ENCODE peak calls at places on chromosomes 4 and X, in four cellular contexts. K is foreskin melanocyte, S is fibroblast of mammary gland, I is mammary epithelial cell. M is an unnamed sample.

GRCh38 chr4:168585168-168586091 is 88.6 kb downstream of the PALLD start:
- DNase-seq in K (peak; percentile 48), S (peak; percentile 87), I (peak; percentile 83), M (peak; percentile 90)

GRCh38 chrX:139905743-139906142 is 27.1 kb downstream of the ATP11C start:
- DNase-seq in K (peak; percentile 24), S (no peak), I (no peak), M (no peak)

GRCh38 chrX:7318661-7319060 is 170.7 kb upstream of the PUDP start:
- DNase-seq in K (no peak), S (no peak), I (no peak), M (no peak)

GRCh38 chrX:114344756-114345155 is 239.1 kb upstream of the HTR2C start:
- DNase-seq in K (peak; percentile 15), S (peak; percentile 63), I (peak; percentile 16), M (peak; percentile 0)

GRCh38 chr4:89284828-89285227 is 22.8 kb downstream of the GPRIN3 start:
- DNase-seq in K (no peak), S (no peak), I (no peak), M (no peak)

GRCh38 chr4:125382995-125383394 is 68.2 kb downstream of the FAT4 start:
- DNase-seq in K (no peak), S (no peak), I (no peak), M (no peak)

GRCh38 chrX:17027931-17028330 is 81.5 kb downstream of the REPS2 start:
- DNase-seq in K (no peak), S (no peak), I (no peak), M (no peak)

GRCh38 chrX:38318606-38319005 is 8.7 kb downstream of the RPGR start:
- DNase-seq in K (no peak), S (no peak), I (no peak), M (no peak)

GRCh38 chr4:170687751-170688150 is 598.0 kb upstream of the AADAT start:
- DNase-seq in K (no peak), S (no peak), I (no peak), M (no peak)

GRCh38 chr4:40322853-40323252 is 12.3 kb upstream of the CHRNA9 start:
- DNase-seq in K (no peak), S (no peak), I (no peak), M (no peak)

GRCh38 chr4:152927737-152928136 is 8.4 kb upstream of the FHDC1 start:
- DNase-seq in K (no peak), S (no peak), I (no peak), M (no peak)

GRCh38 chrX:39725928-39726619 is 371.7 kb downstream of the BCOR start:
- DNase-seq in K (peak; percentile 70), S (peak; percentile 86), I (peak; percentile 64), M (peak; percentile 51)

GRCh38 chr4:152054731-152055130 is 293.9 kb upstream of the GATB start:
- DNase-seq in K (no peak), S (no peak), I (no peak), M (no peak)

GRCh38 chrX:110665636-110666035 is 130.0 kb downstream of the CHRDL1 start:
- DNase-seq in K (peak; percentile 23), S (peak; percentile 45), I (peak; percentile 9), M (peak; percentile 14)

GRCh38 chr4:188444500-188444899 is 305.3 kb downstream of the TRIML1 start:
- DNase-seq in K (no peak), S (peak; percentile 14), I (no peak), M (no peak)

GRCh38 chr4:168614316-168615057 is 117.6 kb downstream of the PALLD start:
- DNase-seq in K (no peak), S (no peak), I (no peak), M (no peak)

GRCh38 chrX:38701073-38701472 is 100.2 kb upstream of the MID1IP1 start:
- DNase-seq in K (no peak), S (no peak), I (no peak), M (no peak)

GRCh38 chrX:50147972-50148371 is 52.8 kb downstream of the AKAP4 start:
- DNase-seq in K (no peak), S (no peak), I (no peak), M (no peak)

GRCh38 chr4:835148-836002 is 9.4 kb upstream of the CPLX1 start:
- DNase-seq in K (no peak), S (no peak), I (no peak), M (no peak)

GRCh38 chrX:75746891-75747639 is 38.0 kb downstream of the MAGEE2 start:
- DNase-seq in K (no peak), S (peak; percentile 2), I (no peak), M (peak; percentile 1)

GRCh38 chrX:768596-768995 is 138.0 kb downstream of the SHOX start:
- DNase-seq in K (no peak), S (no peak), I (no peak), M (no peak)

GRCh38 chr4:2331043-2331420 is 69.1 kb upstream of the MXD4 start:
- DNase-seq in K (no peak), S (no peak), I (no peak), M (no peak)

GRCh38 chr4:159010563-159011260 is 92.2 kb upstream of the RAPGEF2 start:
- DNase-seq in K (no peak), S (peak; percentile 91), I (peak; percentile 75), M (no peak)

GRCh38 chr4:177339794-177340374 is 30.2 kb downstream of the NEIL3 start:
- DNase-seq in K (peak; percentile 36), S (peak; percentile 59), I (peak; percentile 35), M (no peak)

GRCh38 chrX:100895365-100896075 is 21.4 kb upstream of the NOX1 start:
- DNase-seq in K (peak; percentile 11), S (peak; percentile 51), I (peak; percentile 93), M (peak; percentile 15)

GRCh38 chr4:10285028-10285427 is 168.4 kb upstream of the WDR1 start:
- DNase-seq in K (no peak), S (no peak), I (peak; percentile 74), M (no peak)

GRCh38 chr4:169492436-169493163 is 119.8 kb downstream of the NEK1 start:
- DNase-seq in K (peak; percentile 26), S (peak; percentile 55), I (peak; percentile 21), M (peak; percentile 41)

GRCh38 chrX:123720486-123720885 is 12.4 kb downstream of the THOC2 start:
- DNase-seq in K (no peak), S (no peak), I (no peak), M (no peak)

GRCh38 chrX:20906571-20906970 is 467.6 kb upstream of the CNKSR2 start:
- DNase-seq in K (no peak), S (peak; percentile 51), I (peak; percentile 83), M (peak; percentile 33)